ENCODE peak calls at places on chromosomes 6 and 20, in nine cellular contexts. S is PC-9, G is AG04449, D is tibial nerve, N is colonic mucosa, Z is pancreas, P is adrenal gland, B is astrocyte of the spinal cord, E is lower leg skin. M is an unnamed sample.

GRCh38 chr6:30565772-30566171 is 5.5 kb upstream of the ABCF1 start:
- DNase-seq in S (no peak), G (no peak), E (no peak), N (no peak), Z (no peak), D (no peak), P (peak), B (no peak), M (no peak)

GRCh38 chr6:39003072-39003471 is 45.5 kb upstream of the GLP1R start:
- DNase-seq in N (no peak), S (no peak), G (no peak), P (no peak), E (no peak), Z (no peak), B (no peak), D (no peak), M (no peak)

GRCh38 chr20:32902456-32903420 is 44.0 kb downstream of the EFCAB8 start:
- DNase-seq in S (peak), Z (peak), B (peak), N (peak), P (peak), E (no peak), G (no peak), D (peak), M (no peak)

GRCh38 chr6:120355822-120356221 is 978.5 kb downstream of the TBC1D32 start:
- DNase-seq in S (no peak), Z (no peak), N (no peak), D (no peak), G (no peak), B (peak), E (no peak), P (peak), M (no peak)

GRCh38 chr6:106094261-106094963 is 8.3 kb downstream of the PRDM1 start:
- DNase-seq in S (no peak), D (no peak), Z (no peak), P (no peak), E (no peak), N (no peak), G (no peak), B (peak), M (no peak)

GRCh38 chr20:17522528-17522927 is 8.7 kb downstream of the BFSP1 start:
- DNase-seq in N (no peak), D (no peak), P (no peak), B (no peak), Z (no peak), E (no peak), S (no peak), G (no peak), M (no peak)

GRCh38 chr6:148548065-148548748 is 198.6 kb upstream of the UST start:
- DNase-seq in N (no peak), G (no peak), D (no peak), E (no peak), P (peak), B (peak), Z (no peak), S (no peak), M (no peak)

GRCh38 chr6:134060491-134061106 is 8.2 kb upstream of the SLC2A12 start:
- DNase-seq in B (peak), Z (no peak), E (no peak), G (no peak), D (no peak), S (peak), N (no peak), P (no peak), M (peak)

GRCh38 chr20:4740774-4741431 is 19.2 kb downstream of the PRND start:
- DNase-seq in S (peak), B (peak), E (no peak), P (peak), N (peak), G (no peak), Z (no peak), D (peak), M (no peak)

GRCh38 chr6:158047120-158047518 is 65.5 kb downstream of the SYNJ2 start:
- DNase-seq in S (no peak), N (no peak), D (no peak), E (no peak), B (peak), Z (no peak), G (no peak), P (peak), M (peak)

GRCh38 chr20:10508060-10508459 is 73.0 kb downstream of the SLX4IP start:
- DNase-seq in G (no peak), D (no peak), S (no peak), B (no peak), N (no peak), P (peak), E (no peak), Z (no peak), M (no peak)

GRCh38 chr6:89553446-89553845 is 85.1 kb downstream of the LYRM2 start:
- DNase-seq in D (no peak), N (no peak), E (no peak), G (no peak), Z (no peak), B (no peak), P (no peak), S (no peak), M (no peak)

GRCh38 chr20:43812216-43812615 is 85.4 kb upstream of the GTSF1L start:
- DNase-seq in S (no peak), G (no peak), D (no peak), E (no peak), P (no peak), Z (no peak), B (no peak), N (no peak), M (no peak)

GRCh38 chr6:38212579-38212978 is 393.1 kb downstream of the ZFAND3 start:
- DNase-seq in B (no peak), S (no peak), E (no peak), G (no peak), P (no peak), Z (no peak), N (no peak), D (no peak), M (no peak)

GRCh38 chr6:90004511-90004910 is 110.2 kb downstream of the GJA10 start:
- DNase-seq in B (no peak), S (no peak), Z (no peak), E (no peak), N (peak), D (no peak), G (no peak), P (no peak), M (no peak)

GRCh38 chr6:138465007-138465645 is 34.2 kb downstream of the NHSL1 start:
- DNase-seq in N (no peak), P (no peak), D (no peak), E (no peak), S (peak), B (peak), G (peak), Z (no peak), M (peak)

GRCh38 chr20:18039063-18039462 is 18.7 kb downstream of the OVOL2 start:
- DNase-seq in G (no peak), E (no peak), N (no peak), B (no peak), S (no peak), D (no peak), P (no peak), Z (no peak), M (no peak)

GRCh38 chr20:45138451-45139300 is 14.4 kb upstream of the WFDC12 start:
- DNase-seq in N (peak), E (no peak), B (no peak), D (peak), G (no peak), S (peak), P (peak), Z (peak), M (no peak)

GRCh38 chr20:1330075-1330830 is 1.3 kb upstream of the SDCBP2 start:
- DNase-seq in G (no peak), D (peak), E (peak), B (no peak), P (peak), Z (peak), S (peak), N (peak), M (no peak)

GRCh38 chr6:138989098-138989983 is 1.3 kb upstream of the REPS1 start:
- DNase-seq in D (no peak), N (no peak), P (no peak), G (no peak), Z (no peak), B (no peak), S (no peak), E (no peak), M (no peak)

GRCh38 chr6:68635706-68636513 is 828 bp downstream of the ADGRB3 start:
- DNase-seq in N (no peak), E (no peak), B (peak), Z (no peak), D (no peak), S (no peak), G (no peak), P (no peak), M (no peak)

GRCh38 chr20:5041433-5041832 is 40.1 kb upstream of the SLC23A2 start:
- DNase-seq in G (peak), P (no peak), Z (no peak), N (no peak), S (no peak), B (peak), D (no peak), E (no peak), M (no peak)

GRCh38 chr6:346389-347030 is 45.0 kb upstream of the IRF4 start:
- DNase-seq in G (peak), E (no peak), P (peak), S (no peak), B (peak), Z (no peak), D (no peak), N (no peak), M (peak)

GRCh38 chr6:18415671-18416340 is 28.7 kb downstream of the RNF144B start:
- DNase-seq in P (no peak), E (no peak), B (peak), G (no peak), N (no peak), Z (no peak), D (no peak), S (no peak), M (no peak)

GRCh38 chr6:66858196-66858595 is 1151.2 kb upstream of the EYS start:
- DNase-seq in G (no peak), P (no peak), D (no peak), E (no peak), N (no peak), B (no peak), Z (no peak), S (no peak), M (no peak)

GRCh38 chr6:88492824-88493223 is 326.7 kb upstream of the CNR1 start:
- DNase-seq in N (no peak), E (no peak), G (no peak), Z (no peak), B (peak), D (no peak), S (no peak), P (peak), M (peak)

GRCh38 chr20:53934421-53935352 is 135.7 kb downstream of the BCAS1 start:
- DNase-seq in E (no peak), S (no peak), N (no peak), Z (no peak), P (peak), G (no peak), B (peak), D (no peak), M (peak)

GRCh38 chr6:119395192-119395591 is 45.6 kb upstream of the MAN1A1 start:
- DNase-seq in D (no peak), P (no peak), S (no peak), Z (no peak), E (no peak), N (no peak), B (no peak), G (no peak), M (no peak)

GRCh38 chr6:12924911-12925310 is 208.3 kb downstream of the PHACTR1 start:
- DNase-seq in P (no peak), D (no peak), Z (no peak), B (no peak), G (no peak), S (no peak), E (no peak), N (no peak), M (no peak)

GRCh38 chr20:53582574-53583351 is 10.9 kb downstream of the ZNF217 start:
- DNase-seq in N (no peak), P (peak), G (peak), D (no peak), B (peak), Z (no peak), S (peak), E (no peak), M (peak)

GRCh38 chr6:79868098-79868722 is 79.1 kb downstream of the ELOVL4 start:
- DNase-seq in E (no peak), G (no peak), Z (peak), D (peak), P (peak), B (peak), N (peak), S (peak), M (peak)
- H3K4me3 ChIP-seq in E (no peak), G (peak), Z (no peak), D (no peak), P (no peak), B (peak), N (no peak), S (peak), M (no peak)

GRCh38 chr6:27893836-27894807 is 18.1 kb downstream of the OR2B2 start:
- DNase-seq in N (peak), S (peak), P (peak), G (peak), Z (peak), B (peak), D (peak), E (peak), M (peak)
- TF ChIP-seq CTCF in N (no peak), S (no peak), P (no peak), G (no peak), Z (no peak), B (no peak), D (no peak), E (no peak), M (no peak)

GRCh38 chr6:6749791-6750434 is 161.4 kb downstream of the LY86 start:
- DNase-seq in S (peak), D (peak), Z (no peak), E (peak), N (peak), P (peak), G (no peak), B (peak), M (peak)
- H3K4me3 ChIP-seq in S (no peak), D (no peak), Z (no peak), E (no peak), N (no peak), P (no peak), G (no peak), B (no peak), M (no peak)

DNA sequence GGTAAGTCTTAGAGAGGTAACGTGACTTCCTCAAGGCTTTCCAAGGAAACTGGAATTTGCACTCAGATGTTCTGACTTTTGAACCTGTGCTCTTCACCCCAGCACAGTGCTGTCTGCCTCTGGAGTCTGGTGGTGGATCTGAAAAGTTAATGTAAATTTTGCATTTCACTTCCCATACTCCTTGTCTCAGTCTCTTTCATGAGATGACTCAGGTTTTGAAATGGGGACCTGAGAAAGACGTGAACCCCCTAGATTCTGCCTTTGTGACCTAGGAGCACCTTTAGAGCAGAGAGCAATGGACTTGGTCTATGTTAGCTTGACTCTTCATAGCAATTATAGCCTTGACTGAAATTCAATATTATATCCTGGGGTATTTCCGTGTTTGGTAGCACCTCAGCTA is 223.0 kb downstream of the QKI start:
- DNase-seq in S (no peak), P (no peak), D (no peak), Z (no peak), N (no peak), B (no peak), G (no peak), E (no peak), M (no peak)
- TF ChIP-seq CTCF in S (no peak), P (no peak), D (no peak), Z (no peak), N (no peak), B (no peak), G (no peak), E (no peak), M (no peak)

GRCh38 chr6:144006731-144007454 is 1.2 kb downstream of the PLAGL1 start:
- DNase-seq in D (no peak), P (peak), N (peak), E (no peak), S (no peak), Z (peak), B (peak), G (no peak), M (peak)
- H3K4me3 ChIP-seq in D (peak), P (no peak), N (peak), E (peak), S (peak), Z (peak), B (peak), G (peak), M (peak)

GRCh38 chr20:58244517-58245030 is 16.1 kb upstream of the ANKRD60 start:
- DNase-seq in S (no peak), G (no peak), E (no peak), B (no peak), D (no peak), Z (no peak), N (no peak), P (no peak), M (no peak)
- TF ChIP-seq CTCF in S (no peak), G (no peak), E (no peak), B (no peak), D (no peak), Z (no peak), N (no peak), P (no peak), M (no peak)

DNA sequence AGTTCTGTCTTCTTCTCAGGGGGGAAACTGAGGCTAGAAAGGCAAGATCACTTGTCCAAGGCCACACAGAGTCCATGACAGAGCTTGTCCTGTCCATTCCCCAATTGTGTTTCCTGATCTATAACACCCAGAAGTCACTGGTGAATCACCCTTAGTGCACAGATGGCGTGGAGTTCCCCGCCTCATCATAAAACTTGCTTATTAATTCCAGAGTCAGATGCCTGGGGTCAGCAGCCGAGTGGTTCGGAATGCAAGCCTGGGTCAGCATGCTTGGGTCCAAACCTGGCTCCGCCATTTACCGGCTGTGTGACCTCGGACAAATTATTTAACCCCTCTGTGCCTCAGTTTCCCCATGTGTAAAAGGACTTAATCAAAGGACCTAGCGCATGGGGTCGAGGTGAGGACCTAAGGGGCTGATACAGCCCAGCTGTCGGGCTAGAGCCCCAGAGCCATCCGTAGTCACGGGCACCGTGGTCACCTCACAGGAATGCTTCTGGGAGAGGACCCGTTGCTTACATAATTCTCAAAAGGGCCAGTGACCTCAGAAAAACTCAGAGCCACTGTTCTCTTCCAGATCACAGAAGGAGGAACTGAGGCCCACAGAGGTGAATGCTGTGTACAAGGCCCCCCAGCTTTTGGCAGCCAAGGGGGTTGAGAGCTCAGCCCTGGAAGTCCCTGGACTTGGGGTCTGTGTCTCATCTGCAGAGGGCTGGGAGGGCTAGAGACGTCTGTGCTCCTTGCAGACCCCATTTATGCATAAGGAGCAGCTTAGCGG is 1.4 kb upstream of the ZBP1 start:
- DNase-seq in G (no peak), D (no peak), Z (no peak), S (no peak), P (no peak), E (no peak), B (no peak), N (peak), M (no peak)
- H3K4me3 ChIP-seq in G (no peak), D (no peak), Z (no peak), S (no peak), P (no peak), E (no peak), B (no peak), N (no peak), M (no peak)

DNA sequence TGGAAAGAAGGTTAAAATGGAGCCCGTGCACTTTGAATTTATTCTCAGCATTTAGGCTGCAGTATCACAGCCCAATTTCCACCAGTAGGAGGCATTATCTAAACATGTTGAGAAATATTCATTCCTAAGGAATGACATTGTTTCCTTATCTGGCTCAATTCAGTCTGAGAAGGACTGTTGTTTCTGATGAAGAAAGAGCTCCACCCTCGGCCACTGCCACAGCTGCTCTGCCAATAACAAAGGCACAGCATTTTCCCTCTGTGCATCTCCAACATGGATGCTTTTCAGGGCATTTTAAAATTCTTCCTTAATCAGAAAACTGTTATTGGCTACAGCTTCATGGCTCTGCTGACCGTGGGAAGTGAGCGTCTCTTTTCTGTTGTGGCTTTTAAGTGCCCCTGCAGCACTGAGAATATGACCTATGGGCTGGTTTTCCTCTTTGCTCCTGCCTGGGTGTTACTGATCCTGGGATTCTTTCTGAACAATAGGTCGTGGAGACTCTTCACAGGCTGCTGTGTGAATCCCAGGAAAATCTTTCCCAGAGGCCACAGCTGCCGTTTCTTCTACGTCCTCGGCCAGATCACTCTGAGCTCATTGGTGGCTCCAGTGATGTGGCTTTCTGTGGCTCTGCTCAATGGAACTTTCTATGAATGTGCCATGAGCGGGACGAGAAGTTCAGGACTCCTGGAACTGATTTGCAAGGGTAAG is at the start of gene CALHM5:
- DNase-seq in S (no peak), Z (no peak), N (peak), P (peak), B (peak), G (peak), E (peak), D (peak), M (peak)
- TF ChIP-seq CTCF in S (peak), Z (no peak), N (peak), P (peak), B (peak), G (peak), E (no peak), D (peak), M (peak)

M was measured in AG09309.